ENCODE peak calls at places on chromosome 15, in nine cellular contexts. One of them, this sample, is unnamed.

GRCh38 chr15:33565099-33565498 is 254.3 kb downstream of the RYR3 start:
- DNase-seq in astrocyte of the cerebellum: peak
- DNase-seq in central memory CD4-positive, alpha-beta T cell: no peak
- DNase-seq in germinal center: no peak
- DNase-seq in NCI-H1417: no peak
- DNase-seq in Right ventricle myocardium superior: no peak
- DNase-seq in ELR: peak
- DNase-seq in fibroblast of pulmonary artery: peak
- DNase-seq in naive thymus-derived CD8-positive, alpha-beta T cell: no peak
- DNase-seq in this sample: no peak

GRCh38 chr15:42203891-42204290 is 4.2 kb downstream of the VPS39 start:
- DNase-seq in astrocyte of the cerebellum: no peak
- DNase-seq in central memory CD4-positive, alpha-beta T cell: no peak
- DNase-seq in germinal center: no peak
- DNase-seq in NCI-H1417: no peak
- DNase-seq in Right ventricle myocardium superior: no peak
- DNase-seq in ELR: peak
- DNase-seq in fibroblast of pulmonary artery: no peak
- DNase-seq in naive thymus-derived CD8-positive, alpha-beta T cell: no peak
- DNase-seq in this sample: no peak

GRCh38 chr15:80317389-80318169 is 65.6 kb upstream of the CTXND1 start:
- DNase-seq in astrocyte of the cerebellum: peak
- DNase-seq in central memory CD4-positive, alpha-beta T cell: no peak
- DNase-seq in germinal center: no peak
- DNase-seq in NCI-H1417: no peak
- DNase-seq in Right ventricle myocardium superior: peak
- DNase-seq in ELR: peak
- DNase-seq in fibroblast of pulmonary artery: peak
- DNase-seq in naive thymus-derived CD8-positive, alpha-beta T cell: no peak
- DNase-seq in this sample: no peak

GRCh38 chr15:100123611-100124010 is 218.2 kb downstream of the ADAMTS17 start:
- DNase-seq in astrocyte of the cerebellum: no peak
- DNase-seq in central memory CD4-positive, alpha-beta T cell: no peak
- DNase-seq in germinal center: no peak
- DNase-seq in NCI-H1417: no peak
- DNase-seq in Right ventricle myocardium superior: no peak
- DNase-seq in ELR: peak
- DNase-seq in fibroblast of pulmonary artery: no peak
- DNase-seq in naive thymus-derived CD8-positive, alpha-beta T cell: no peak
- DNase-seq in this sample: no peak

GRCh38 chr15:51229907-51230328 is 108.5 kb downstream of the CYP19A1 start:
- DNase-seq in astrocyte of the cerebellum: peak
- DNase-seq in central memory CD4-positive, alpha-beta T cell: no peak
- DNase-seq in germinal center: peak
- DNase-seq in NCI-H1417: peak
- DNase-seq in Right ventricle myocardium superior: no peak
- DNase-seq in ELR: peak
- DNase-seq in fibroblast of pulmonary artery: peak
- DNase-seq in naive thymus-derived CD8-positive, alpha-beta T cell: no peak
- DNase-seq in this sample: peak

GRCh38 chr15:78208341-78208844 is 26.0 kb downstream of the ACSBG1 start:
- DNase-seq in astrocyte of the cerebellum: no peak
- DNase-seq in central memory CD4-positive, alpha-beta T cell: no peak
- DNase-seq in germinal center: no peak
- DNase-seq in NCI-H1417: no peak
- DNase-seq in Right ventricle myocardium superior: no peak
- DNase-seq in ELR: no peak
- DNase-seq in fibroblast of pulmonary artery: no peak
- DNase-seq in naive thymus-derived CD8-positive, alpha-beta T cell: no peak
- DNase-seq in this sample: no peak

GRCh38 chr15:32767236-32767635 is 49.4 kb downstream of the GREM1 start:
- DNase-seq in astrocyte of the cerebellum: no peak
- DNase-seq in central memory CD4-positive, alpha-beta T cell: no peak
- DNase-seq in germinal center: no peak
- DNase-seq in NCI-H1417: no peak
- DNase-seq in Right ventricle myocardium superior: no peak
- DNase-seq in ELR: no peak
- DNase-seq in fibroblast of pulmonary artery: no peak
- DNase-seq in naive thymus-derived CD8-positive, alpha-beta T cell: no peak
- DNase-seq in this sample: no peak

GRCh38 chr15:70074380-70074779 is 23.3 kb downstream of the TLE3 start:
- DNase-seq in astrocyte of the cerebellum: no peak
- DNase-seq in central memory CD4-positive, alpha-beta T cell: no peak
- DNase-seq in germinal center: no peak
- DNase-seq in NCI-H1417: no peak
- DNase-seq in Right ventricle myocardium superior: no peak
- DNase-seq in ELR: no peak
- DNase-seq in fibroblast of pulmonary artery: no peak
- DNase-seq in naive thymus-derived CD8-positive, alpha-beta T cell: no peak
- DNase-seq in this sample: no peak

GRCh38 chr15:74275957-74276356 is 39.8 kb downstream of the CCDC33 start:
- DNase-seq in astrocyte of the cerebellum: no peak
- DNase-seq in central memory CD4-positive, alpha-beta T cell: no peak
- DNase-seq in germinal center: no peak
- DNase-seq in NCI-H1417: peak
- DNase-seq in Right ventricle myocardium superior: no peak
- DNase-seq in ELR: peak
- DNase-seq in fibroblast of pulmonary artery: no peak
- DNase-seq in naive thymus-derived CD8-positive, alpha-beta T cell: no peak
- DNase-seq in this sample: peak

GRCh38 chr15:55005679-55006078 is 191.1 kb downstream of the RSL24D1 start:
- DNase-seq in astrocyte of the cerebellum: no peak
- DNase-seq in central memory CD4-positive, alpha-beta T cell: no peak
- DNase-seq in germinal center: no peak
- DNase-seq in NCI-H1417: no peak
- DNase-seq in Right ventricle myocardium superior: no peak
- DNase-seq in ELR: no peak
- DNase-seq in fibroblast of pulmonary artery: no peak
- DNase-seq in naive thymus-derived CD8-positive, alpha-beta T cell: no peak
- DNase-seq in this sample: no peak

GRCh38 chr15:88810449-88810848 is 7.2 kb downstream of the ACAN start:
- DNase-seq in astrocyte of the cerebellum: no peak
- DNase-seq in central memory CD4-positive, alpha-beta T cell: no peak
- DNase-seq in germinal center: no peak
- DNase-seq in NCI-H1417: no peak
- DNase-seq in Right ventricle myocardium superior: no peak
- DNase-seq in ELR: peak
- DNase-seq in fibroblast of pulmonary artery: peak
- DNase-seq in naive thymus-derived CD8-positive, alpha-beta T cell: no peak
- DNase-seq in this sample: no peak

GRCh38 chr15:78626611-78627010 is 5.8 kb upstream of the CHRNA3 start:
- DNase-seq in astrocyte of the cerebellum: no peak
- DNase-seq in central memory CD4-positive, alpha-beta T cell: no peak
- DNase-seq in germinal center: no peak
- DNase-seq in NCI-H1417: peak
- DNase-seq in Right ventricle myocardium superior: no peak
- DNase-seq in ELR: no peak
- DNase-seq in fibroblast of pulmonary artery: no peak
- DNase-seq in naive thymus-derived CD8-positive, alpha-beta T cell: no peak
- DNase-seq in this sample: no peak

GRCh38 chr15:92605225-92605944 is 50.2 kb downstream of the FAM174B start:
- DNase-seq in astrocyte of the cerebellum: no peak
- DNase-seq in central memory CD4-positive, alpha-beta T cell: no peak
- DNase-seq in germinal center: no peak
- DNase-seq in NCI-H1417: no peak
- DNase-seq in Right ventricle myocardium superior: no peak
- DNase-seq in ELR: no peak
- DNase-seq in fibroblast of pulmonary artery: no peak
- DNase-seq in naive thymus-derived CD8-positive, alpha-beta T cell: no peak
- DNase-seq in this sample: no peak

GRCh38 chr15:29687204-29687768 is 135.0 kb downstream of the TJP1 start:
- DNase-seq in astrocyte of the cerebellum: no peak
- DNase-seq in central memory CD4-positive, alpha-beta T cell: no peak
- DNase-seq in germinal center: no peak
- DNase-seq in NCI-H1417: peak
- DNase-seq in Right ventricle myocardium superior: no peak
- DNase-seq in ELR: no peak
- DNase-seq in fibroblast of pulmonary artery: no peak
- DNase-seq in naive thymus-derived CD8-positive, alpha-beta T cell: no peak
- DNase-seq in this sample: no peak

GRCh38 chr15:87348746-87349145 is 907.8 kb downstream of the NTRK3 start:
- DNase-seq in astrocyte of the cerebellum: no peak
- DNase-seq in central memory CD4-positive, alpha-beta T cell: no peak
- DNase-seq in germinal center: no peak
- DNase-seq in NCI-H1417: peak
- DNase-seq in Right ventricle myocardium superior: no peak
- DNase-seq in ELR: peak
- DNase-seq in fibroblast of pulmonary artery: no peak
- DNase-seq in naive thymus-derived CD8-positive, alpha-beta T cell: no peak
- DNase-seq in this sample: no peak

GRCh38 chr15:71572452-71573053 is 237.8 kb upstream of the NR2E3 start:
- DNase-seq in astrocyte of the cerebellum: no peak
- DNase-seq in central memory CD4-positive, alpha-beta T cell: no peak
- DNase-seq in germinal center: no peak
- DNase-seq in NCI-H1417: no peak
- DNase-seq in Right ventricle myocardium superior: no peak
- DNase-seq in ELR: peak
- DNase-seq in fibroblast of pulmonary artery: peak
- DNase-seq in naive thymus-derived CD8-positive, alpha-beta T cell: no peak
- DNase-seq in this sample: no peak

GRCh38 chr15:65377976-65378366 is at the start of gene IGDCC3:
- DNase-seq in astrocyte of the cerebellum: no peak
- DNase-seq in central memory CD4-positive, alpha-beta T cell: no peak
- DNase-seq in germinal center: no peak
- DNase-seq in NCI-H1417: peak
- DNase-seq in Right ventricle myocardium superior: no peak
- DNase-seq in ELR: peak
- DNase-seq in fibroblast of pulmonary artery: no peak
- DNase-seq in naive thymus-derived CD8-positive, alpha-beta T cell: no peak
- DNase-seq in this sample: no peak

GRCh38 chr15:74170845-74171578 is 2.5 kb upstream of the ISLR start:
- DNase-seq in astrocyte of the cerebellum: no peak
- DNase-seq in central memory CD4-positive, alpha-beta T cell: no peak
- DNase-seq in germinal center: no peak
- DNase-seq in NCI-H1417: no peak
- DNase-seq in Right ventricle myocardium superior: no peak
- DNase-seq in ELR: no peak
- DNase-seq in fibroblast of pulmonary artery: no peak
- DNase-seq in naive thymus-derived CD8-positive, alpha-beta T cell: no peak
- DNase-seq in this sample: no peak

GRCh38 chr15:72182673-72183072 is 14.9 kb downstream of the GRAMD2A start:
- DNase-seq in astrocyte of the cerebellum: no peak
- DNase-seq in central memory CD4-positive, alpha-beta T cell: no peak
- DNase-seq in germinal center: no peak
- DNase-seq in NCI-H1417: no peak
- DNase-seq in Right ventricle myocardium superior: no peak
- DNase-seq in ELR: no peak
- DNase-seq in fibroblast of pulmonary artery: no peak
- DNase-seq in naive thymus-derived CD8-positive, alpha-beta T cell: no peak
- DNase-seq in this sample: no peak

GRCh38 chr15:88258021-88258641 is 1.6 kb upstream of the NTRK3 start:
- DNase-seq in astrocyte of the cerebellum: no peak
- DNase-seq in central memory CD4-positive, alpha-beta T cell: no peak
- DNase-seq in germinal center: no peak
- DNase-seq in NCI-H1417: peak
- DNase-seq in Right ventricle myocardium superior: no peak
- DNase-seq in ELR: peak
- DNase-seq in fibroblast of pulmonary artery: peak
- DNase-seq in naive thymus-derived CD8-positive, alpha-beta T cell: no peak
- DNase-seq in this sample: peak

GRCh38 chr15:67833504-67834248 is 6.2 kb downstream of the RNU6-1 start:
- DNase-seq in astrocyte of the cerebellum: no peak
- DNase-seq in central memory CD4-positive, alpha-beta T cell: no peak
- DNase-seq in germinal center: peak
- DNase-seq in NCI-H1417: no peak
- DNase-seq in Right ventricle myocardium superior: no peak
- DNase-seq in ELR: peak
- DNase-seq in fibroblast of pulmonary artery: peak
- DNase-seq in naive thymus-derived CD8-positive, alpha-beta T cell: no peak
- DNase-seq in this sample: peak